ENCODE peak calls at places on chromosomes 13 and 19, in ten cellular contexts. One of them, this sample, is unnamed.

GRCh38 chr13:37168922-37169321 is 63.5 kb upstream of the CSNK1A1L start:
- DNase-seq in fibroblast of lung: no peak
- DNase-seq in right lobe of liver: no peak
- DNase-seq in neural crest cell: no peak
- DNase-seq in mesothelial cell of epicardium: no peak
- DNase-seq in nephron progenitor cell: no peak
- DNase-seq in omental fat pad: no peak
- DNase-seq in B cell: no peak
- DNase-seq in brain microvascular endothelial cell: no peak
- DNase-seq in activated CD8-positive, alpha-beta T cell treated with anti-CD3 and anti-CD28 coated beads for 36 hours: no peak
- DNase-seq in this sample: no peak

GRCh38 chr13:75685239-75685697 is 49.1 kb downstream of the LMO7 start:
- DNase-seq in omental fat pad: no peak
- DNase-seq in nephron progenitor cell: no peak
- DNase-seq in right lobe of liver: no peak
- DNase-seq in neural crest cell: no peak
- DNase-seq in mesothelial cell of epicardium: no peak
- DNase-seq in activated CD8-positive, alpha-beta T cell treated with anti-CD3 and anti-CD28 coated beads for 36 hours: peak
- DNase-seq in B cell: no peak
- DNase-seq in fibroblast of lung: peak
- DNase-seq in brain microvascular endothelial cell: peak
- DNase-seq in this sample: no peak

GRCh38 chr13:30607908-30608307 is 9.8 kb upstream of the USPL1 start:
- DNase-seq in fibroblast of lung: peak
- DNase-seq in nephron progenitor cell: no peak
- DNase-seq in mesothelial cell of epicardium: no peak
- DNase-seq in omental fat pad: no peak
- DNase-seq in brain microvascular endothelial cell: no peak
- DNase-seq in right lobe of liver: no peak
- DNase-seq in activated CD8-positive, alpha-beta T cell treated with anti-CD3 and anti-CD28 coated beads for 36 hours: peak
- DNase-seq in B cell: peak
- DNase-seq in neural crest cell: no peak
- DNase-seq in this sample: no peak

GRCh38 chr19:7701049-7701653 is 780 bp downstream of the FCER2 start:
- DNase-seq in activated CD8-positive, alpha-beta T cell treated with anti-CD3 and anti-CD28 coated beads for 36 hours: no peak
- DNase-seq in fibroblast of lung: no peak
- DNase-seq in B cell: no peak
- DNase-seq in mesothelial cell of epicardium: no peak
- DNase-seq in brain microvascular endothelial cell: no peak
- DNase-seq in neural crest cell: no peak
- DNase-seq in nephron progenitor cell: no peak
- DNase-seq in right lobe of liver: no peak
- DNase-seq in omental fat pad: no peak
- DNase-seq in this sample: no peak

GRCh38 chr13:24203726-24204295 is 43.3 kb downstream of the SPATA13 start:
- DNase-seq in neural crest cell: no peak
- DNase-seq in mesothelial cell of epicardium: no peak
- DNase-seq in omental fat pad: no peak
- DNase-seq in fibroblast of lung: no peak
- DNase-seq in right lobe of liver: no peak
- DNase-seq in nephron progenitor cell: no peak
- DNase-seq in activated CD8-positive, alpha-beta T cell treated with anti-CD3 and anti-CD28 coated beads for 36 hours: peak
- DNase-seq in B cell: no peak
- DNase-seq in brain microvascular endothelial cell: no peak
- DNase-seq in this sample: no peak

GRCh38 chr13:84925443-84925842 is 873.8 kb downstream of the SLITRK6 start:
- DNase-seq in mesothelial cell of epicardium: no peak
- DNase-seq in nephron progenitor cell: no peak
- DNase-seq in neural crest cell: no peak
- DNase-seq in brain microvascular endothelial cell: peak
- DNase-seq in omental fat pad: no peak
- DNase-seq in activated CD8-positive, alpha-beta T cell treated with anti-CD3 and anti-CD28 coated beads for 36 hours: no peak
- DNase-seq in B cell: no peak
- DNase-seq in right lobe of liver: no peak
- DNase-seq in fibroblast of lung: peak
- DNase-seq in this sample: no peak

GRCh38 chr13:99863789-99864626 is 107.6 kb downstream of the ZIC5 start:
- DNase-seq in neural crest cell: no peak
- DNase-seq in nephron progenitor cell: no peak
- DNase-seq in brain microvascular endothelial cell: no peak
- DNase-seq in mesothelial cell of epicardium: no peak
- DNase-seq in omental fat pad: no peak
- DNase-seq in fibroblast of lung: no peak
- DNase-seq in activated CD8-positive, alpha-beta T cell treated with anti-CD3 and anti-CD28 coated beads for 36 hours: no peak
- DNase-seq in right lobe of liver: no peak
- DNase-seq in B cell: no peak
- DNase-seq in this sample: no peak

GRCh38 chr13:112892759-112893569 is 76.0 kb upstream of the MCF2L start:
- DNase-seq in B cell: no peak
- DNase-seq in omental fat pad: no peak
- DNase-seq in nephron progenitor cell: peak
- DNase-seq in neural crest cell: no peak
- DNase-seq in fibroblast of lung: no peak
- DNase-seq in mesothelial cell of epicardium: no peak
- DNase-seq in right lobe of liver: peak
- DNase-seq in brain microvascular endothelial cell: no peak
- DNase-seq in activated CD8-positive, alpha-beta T cell treated with anti-CD3 and anti-CD28 coated beads for 36 hours: no peak
- DNase-seq in this sample: peak

GRCh38 chr19:45781282-45782161 is 768 bp downstream of the DMPK start:
- DNase-seq in brain microvascular endothelial cell: no peak
- DNase-seq in omental fat pad: no peak
- DNase-seq in mesothelial cell of epicardium: no peak
- DNase-seq in B cell: no peak
- DNase-seq in fibroblast of lung: no peak
- DNase-seq in nephron progenitor cell: no peak
- DNase-seq in right lobe of liver: no peak
- DNase-seq in activated CD8-positive, alpha-beta T cell treated with anti-CD3 and anti-CD28 coated beads for 36 hours: no peak
- DNase-seq in neural crest cell: peak
- DNase-seq in this sample: peak

GRCh38 chr13:39369161-39369890 is 233.7 kb downstream of the LHFPL6 start:
- DNase-seq in omental fat pad: no peak
- DNase-seq in fibroblast of lung: no peak
- DNase-seq in activated CD8-positive, alpha-beta T cell treated with anti-CD3 and anti-CD28 coated beads for 36 hours: no peak
- DNase-seq in B cell: no peak
- DNase-seq in neural crest cell: no peak
- DNase-seq in right lobe of liver: no peak
- DNase-seq in nephron progenitor cell: no peak
- DNase-seq in mesothelial cell of epicardium: no peak
- DNase-seq in brain microvascular endothelial cell: no peak
- DNase-seq in this sample: no peak

GRCh38 chr13:106595623-106596022 is 27.7 kb upstream of the ARGLU1 start:
- DNase-seq in right lobe of liver: no peak
- DNase-seq in activated CD8-positive, alpha-beta T cell treated with anti-CD3 and anti-CD28 coated beads for 36 hours: no peak
- DNase-seq in B cell: no peak
- DNase-seq in brain microvascular endothelial cell: no peak
- DNase-seq in mesothelial cell of epicardium: no peak
- DNase-seq in neural crest cell: no peak
- DNase-seq in omental fat pad: no peak
- DNase-seq in fibroblast of lung: no peak
- DNase-seq in nephron progenitor cell: no peak
- DNase-seq in this sample: no peak

GRCh38 chr19:43784251-43784980 is 3.6 kb upstream of the KCNN4 start:
- DNase-seq in omental fat pad: peak
- DNase-seq in right lobe of liver: no peak
- DNase-seq in nephron progenitor cell: no peak
- DNase-seq in brain microvascular endothelial cell: peak
- DNase-seq in activated CD8-positive, alpha-beta T cell treated with anti-CD3 and anti-CD28 coated beads for 36 hours: peak
- DNase-seq in neural crest cell: no peak
- DNase-seq in B cell: peak
- DNase-seq in fibroblast of lung: peak
- DNase-seq in mesothelial cell of epicardium: no peak
- DNase-seq in this sample: peak

GRCh38 chr19:35365303-35365702 is 5.6 kb upstream of the GPR42 start:
- DNase-seq in nephron progenitor cell: no peak
- DNase-seq in mesothelial cell of epicardium: no peak
- DNase-seq in B cell: no peak
- DNase-seq in neural crest cell: no peak
- DNase-seq in fibroblast of lung: no peak
- DNase-seq in brain microvascular endothelial cell: no peak
- DNase-seq in activated CD8-positive, alpha-beta T cell treated with anti-CD3 and anti-CD28 coated beads for 36 hours: no peak
- DNase-seq in right lobe of liver: no peak
- DNase-seq in omental fat pad: no peak
- DNase-seq in this sample: no peak

GRCh38 chr13:35744144-35744543 is 267.7 kb upstream of the MAB21L1 start:
- DNase-seq in neural crest cell: no peak
- DNase-seq in B cell: no peak
- DNase-seq in mesothelial cell of epicardium: no peak
- DNase-seq in omental fat pad: no peak
- DNase-seq in right lobe of liver: no peak
- DNase-seq in activated CD8-positive, alpha-beta T cell treated with anti-CD3 and anti-CD28 coated beads for 36 hours: no peak
- DNase-seq in nephron progenitor cell: no peak
- DNase-seq in fibroblast of lung: no peak
- DNase-seq in brain microvascular endothelial cell: no peak
- DNase-seq in this sample: no peak

GRCh38 chr13:41973247-41973741 is 12.4 kb upstream of the VWA8 start:
- DNase-seq in mesothelial cell of epicardium: no peak
- DNase-seq in neural crest cell: no peak
- DNase-seq in activated CD8-positive, alpha-beta T cell treated with anti-CD3 and anti-CD28 coated beads for 36 hours: no peak
- DNase-seq in omental fat pad: no peak
- DNase-seq in fibroblast of lung: no peak
- DNase-seq in B cell: no peak
- DNase-seq in brain microvascular endothelial cell: no peak
- DNase-seq in nephron progenitor cell: no peak
- DNase-seq in right lobe of liver: no peak
- DNase-seq in this sample: no peak

GRCh38 chr13:49116873-49117272 is 103.3 kb upstream of the MLNR start:
- DNase-seq in activated CD8-positive, alpha-beta T cell treated with anti-CD3 and anti-CD28 coated beads for 36 hours: no peak
- DNase-seq in fibroblast of lung: no peak
- DNase-seq in omental fat pad: no peak
- DNase-seq in mesothelial cell of epicardium: no peak
- DNase-seq in right lobe of liver: no peak
- DNase-seq in B cell: no peak
- DNase-seq in brain microvascular endothelial cell: no peak
- DNase-seq in neural crest cell: no peak
- DNase-seq in nephron progenitor cell: no peak
- DNase-seq in this sample: no peak

GRCh38 chr19:5001547-5002131 is 32.7 kb downstream of the KDM4B start:
- DNase-seq in neural crest cell: peak
- DNase-seq in activated CD8-positive, alpha-beta T cell treated with anti-CD3 and anti-CD28 coated beads for 36 hours: peak
- DNase-seq in right lobe of liver: no peak
- DNase-seq in B cell: peak
- DNase-seq in omental fat pad: no peak
- DNase-seq in fibroblast of lung: peak
- DNase-seq in mesothelial cell of epicardium: no peak
- DNase-seq in brain microvascular endothelial cell: peak
- DNase-seq in nephron progenitor cell: no peak
- DNase-seq in this sample: peak

GRCh38 chr19:50794778-50795664 is 4.8 kb downstream of the ACP4 start:
- DNase-seq in omental fat pad: no peak
- DNase-seq in nephron progenitor cell: no peak
- DNase-seq in neural crest cell: no peak
- DNase-seq in brain microvascular endothelial cell: no peak
- DNase-seq in fibroblast of lung: no peak
- DNase-seq in activated CD8-positive, alpha-beta T cell treated with anti-CD3 and anti-CD28 coated beads for 36 hours: peak
- DNase-seq in right lobe of liver: no peak
- DNase-seq in mesothelial cell of epicardium: no peak
- DNase-seq in B cell: no peak
- DNase-seq in this sample: peak
- TF ChIP-seq CTCF in omental fat pad: no peak
- TF ChIP-seq CTCF in nephron progenitor cell: no peak
- TF ChIP-seq CTCF in neural crest cell: peak
- TF ChIP-seq CTCF in brain microvascular endothelial cell: peak
- TF ChIP-seq CTCF in fibroblast of lung: peak
- TF ChIP-seq CTCF in activated CD8-positive, alpha-beta T cell treated with anti-CD3 and anti-CD28 coated beads for 36 hours: peak
- TF ChIP-seq CTCF in right lobe of liver: no peak
- TF ChIP-seq CTCF in mesothelial cell of epicardium: no peak
- TF ChIP-seq CTCF in B cell: no peak
- TF ChIP-seq CTCF in this sample: peak

GRCh38 chr13:73937420-73937819 is 196.8 kb downstream of the KLF12 start:
- DNase-seq in brain microvascular endothelial cell: no peak
- DNase-seq in B cell: no peak
- DNase-seq in fibroblast of lung: peak
- DNase-seq in neural crest cell: no peak
- DNase-seq in omental fat pad: no peak
- DNase-seq in activated CD8-positive, alpha-beta T cell treated with anti-CD3 and anti-CD28 coated beads for 36 hours: no peak
- DNase-seq in mesothelial cell of epicardium: no peak
- DNase-seq in right lobe of liver: no peak
- DNase-seq in nephron progenitor cell: no peak
- DNase-seq in this sample: no peak
- TF ChIP-seq CTCF in brain microvascular endothelial cell: no peak
- TF ChIP-seq CTCF in B cell: no peak
- TF ChIP-seq CTCF in fibroblast of lung: no peak
- TF ChIP-seq CTCF in neural crest cell: no peak
- TF ChIP-seq CTCF in omental fat pad: no peak
- TF ChIP-seq CTCF in activated CD8-positive, alpha-beta T cell treated with anti-CD3 and anti-CD28 coated beads for 36 hours: no peak
- TF ChIP-seq CTCF in mesothelial cell of epicardium: no peak
- TF ChIP-seq CTCF in right lobe of liver: no peak
- TF ChIP-seq CTCF in nephron progenitor cell: no peak
- TF ChIP-seq CTCF in this sample: no peak

GRCh38 chr19:18439910-18440237 is 1.9 kb upstream of the ISYNA1 start:
- DNase-seq in fibroblast of lung: no peak
- DNase-seq in activated CD8-positive, alpha-beta T cell treated with anti-CD3 and anti-CD28 coated beads for 36 hours: no peak
- DNase-seq in B cell: no peak
- DNase-seq in neural crest cell: no peak
- DNase-seq in omental fat pad: no peak
- DNase-seq in mesothelial cell of epicardium: no peak
- DNase-seq in brain microvascular endothelial cell: no peak
- DNase-seq in nephron progenitor cell: no peak
- DNase-seq in right lobe of liver: no peak
- DNase-seq in this sample: no peak

GRCh38 chr19:18440421-18440877 is 2.5 kb upstream of the ISYNA1 start:
- DNase-seq in right lobe of liver: no peak
- DNase-seq in fibroblast of lung: no peak
- DNase-seq in mesothelial cell of epicardium: no peak
- DNase-seq in nephron progenitor cell: no peak
- DNase-seq in B cell: no peak
- DNase-seq in brain microvascular endothelial cell: no peak
- DNase-seq in omental fat pad: no peak
- DNase-seq in neural crest cell: no peak
- DNase-seq in activated CD8-positive, alpha-beta T cell treated with anti-CD3 and anti-CD28 coated beads for 36 hours: peak
- DNase-seq in this sample: peak

GRCh38 chr19:18438331-18439024 is 545 bp upstream of the ISYNA1 start:
- DNase-seq in omental fat pad: no peak
- DNase-seq in mesothelial cell of epicardium: peak
- DNase-seq in activated CD8-positive, alpha-beta T cell treated with anti-CD3 and anti-CD28 coated beads for 36 hours: no peak
- DNase-seq in right lobe of liver: no peak
- DNase-seq in brain microvascular endothelial cell: peak
- DNase-seq in B cell: no peak
- DNase-seq in nephron progenitor cell: peak
- DNase-seq in fibroblast of lung: no peak
- DNase-seq in neural crest cell: no peak
- DNase-seq in this sample: peak

GRCh38 chr19:18437481-18438330 is at the start of gene ISYNA1:
- DNase-seq in brain microvascular endothelial cell: peak
- DNase-seq in fibroblast of lung: peak
- DNase-seq in B cell: peak
- DNase-seq in neural crest cell: no peak
- DNase-seq in activated CD8-positive, alpha-beta T cell treated with anti-CD3 and anti-CD28 coated beads for 36 hours: peak
- DNase-seq in right lobe of liver: no peak
- DNase-seq in mesothelial cell of epicardium: peak
- DNase-seq in nephron progenitor cell: peak
- DNase-seq in omental fat pad: no peak
- DNase-seq in this sample: peak

GRCh38 chr19:18439025-18439909 is 1.3 kb upstream of the ISYNA1 start:
- DNase-seq in B cell: no peak
- DNase-seq in brain microvascular endothelial cell: peak
- DNase-seq in fibroblast of lung: peak
- DNase-seq in neural crest cell: no peak
- DNase-seq in omental fat pad: no peak
- DNase-seq in activated CD8-positive, alpha-beta T cell treated with anti-CD3 and anti-CD28 coated beads for 36 hours: no peak
- DNase-seq in nephron progenitor cell: no peak
- DNase-seq in right lobe of liver: peak
- DNase-seq in mesothelial cell of epicardium: no peak
- DNase-seq in this sample: peak
- TF ChIP-seq CTCF in B cell: no peak
- TF ChIP-seq CTCF in brain microvascular endothelial cell: peak
- TF ChIP-seq CTCF in fibroblast of lung: no peak
- TF ChIP-seq CTCF in neural crest cell: peak
- TF ChIP-seq CTCF in omental fat pad: no peak
- TF ChIP-seq CTCF in activated CD8-positive, alpha-beta T cell treated with anti-CD3 and anti-CD28 coated beads for 36 hours: no peak
- TF ChIP-seq CTCF in nephron progenitor cell: no peak
- TF ChIP-seq CTCF in right lobe of liver: no peak
- TF ChIP-seq CTCF in mesothelial cell of epicardium: no peak
- TF ChIP-seq CTCF in this sample: no peak

GRCh38 chr13:60454425-60454824 is 57.4 kb downstream of the TDRD3 start:
- DNase-seq in nephron progenitor cell: no peak
- DNase-seq in right lobe of liver: no peak
- DNase-seq in fibroblast of lung: no peak
- DNase-seq in neural crest cell: no peak
- DNase-seq in activated CD8-positive, alpha-beta T cell treated with anti-CD3 and anti-CD28 coated beads for 36 hours: no peak
- DNase-seq in omental fat pad: no peak
- DNase-seq in mesothelial cell of epicardium: no peak
- DNase-seq in brain microvascular endothelial cell: no peak
- DNase-seq in B cell: no peak
- DNase-seq in this sample: no peak
- TF ChIP-seq CTCF in nephron progenitor cell: no peak
- TF ChIP-seq CTCF in right lobe of liver: no peak
- TF ChIP-seq CTCF in fibroblast of lung: no peak
- TF ChIP-seq CTCF in neural crest cell: no peak
- TF ChIP-seq CTCF in activated CD8-positive, alpha-beta T cell treated with anti-CD3 and anti-CD28 coated beads for 36 hours: no peak
- TF ChIP-seq CTCF in omental fat pad: no peak
- TF ChIP-seq CTCF in mesothelial cell of epicardium: no peak
- TF ChIP-seq CTCF in brain microvascular endothelial cell: no peak
- TF ChIP-seq CTCF in B cell: no peak
- TF ChIP-seq CTCF in this sample: no peak